ENCODE peak calls at places on chromosomes 13 and 19, in nine cellular contexts. One of them, this sample, is unnamed.

GRCh38 chr13:114116734-114117133 is 15.7 kb downstream of the RASA3 start:
- DNase-seq in BJ: no peak
- DNase-seq in fibroblast of mammary gland: no peak
- DNase-seq in nephron progenitor cell: no peak
- DNase-seq in OCI-LY7: no peak
- DNase-seq in AG10803: no peak
- DNase-seq in lower lobe of right lung: no peak
- DNase-seq in neural progenitor cell: no peak
- DNase-seq in RWPE2: no peak
- DNase-seq in this sample: no peak

GRCh38 chr13:35293579-35293978 is 182.9 kb downstream of the MAB21L1 start:
- DNase-seq in BJ: no peak
- DNase-seq in fibroblast of mammary gland: no peak
- DNase-seq in nephron progenitor cell: no peak
- DNase-seq in OCI-LY7: no peak
- DNase-seq in AG10803: no peak
- DNase-seq in lower lobe of right lung: no peak
- DNase-seq in neural progenitor cell: no peak
- DNase-seq in RWPE2: no peak
- DNase-seq in this sample: no peak

GRCh38 chr13:113969973-113970611 is 3.8 kb downstream of the C13orf46 start:
- DNase-seq in BJ: no peak
- DNase-seq in fibroblast of mammary gland: no peak
- DNase-seq in nephron progenitor cell: no peak
- DNase-seq in OCI-LY7: no peak
- DNase-seq in AG10803: no peak
- DNase-seq in lower lobe of right lung: peak
- DNase-seq in neural progenitor cell: no peak
- DNase-seq in RWPE2: peak
- DNase-seq in this sample: peak

GRCh38 chr19:33089061-33089460 is 8.1 kb downstream of the GPATCH1 start:
- DNase-seq in BJ: no peak
- DNase-seq in fibroblast of mammary gland: no peak
- DNase-seq in nephron progenitor cell: no peak
- DNase-seq in OCI-LY7: no peak
- DNase-seq in AG10803: no peak
- DNase-seq in lower lobe of right lung: no peak
- DNase-seq in neural progenitor cell: no peak
- DNase-seq in RWPE2: no peak
- DNase-seq in this sample: no peak

GRCh38 chr19:800360-801029 is 3.2 kb downstream of the PTBP1 start:
- DNase-seq in BJ: no peak
- DNase-seq in fibroblast of mammary gland: peak
- DNase-seq in nephron progenitor cell: no peak
- DNase-seq in OCI-LY7: no peak
- DNase-seq in AG10803: no peak
- DNase-seq in lower lobe of right lung: no peak
- DNase-seq in neural progenitor cell: no peak
- DNase-seq in RWPE2: no peak
- DNase-seq in this sample: peak

GRCh38 chr13:106520205-106521004 is 15.1 kb downstream of the EFNB2 start:
- DNase-seq in BJ: no peak
- DNase-seq in fibroblast of mammary gland: peak
- DNase-seq in nephron progenitor cell: no peak
- DNase-seq in OCI-LY7: no peak
- DNase-seq in AG10803: peak
- DNase-seq in lower lobe of right lung: no peak
- DNase-seq in neural progenitor cell: peak
- DNase-seq in RWPE2: no peak
- DNase-seq in this sample: no peak

GRCh38 chr13:105796081-105796480 is 739.4 kb downstream of the EFNB2 start:
- DNase-seq in BJ: no peak
- DNase-seq in fibroblast of mammary gland: no peak
- DNase-seq in nephron progenitor cell: no peak
- DNase-seq in OCI-LY7: no peak
- DNase-seq in AG10803: no peak
- DNase-seq in lower lobe of right lung: no peak
- DNase-seq in neural progenitor cell: no peak
- DNase-seq in RWPE2: no peak
- DNase-seq in this sample: no peak

GRCh38 chr19:51342631-51343569 is 961 bp upstream of the VSIG10L start:
- DNase-seq in BJ: no peak
- DNase-seq in fibroblast of mammary gland: no peak
- DNase-seq in nephron progenitor cell: no peak
- DNase-seq in OCI-LY7: no peak
- DNase-seq in AG10803: no peak
- DNase-seq in lower lobe of right lung: no peak
- DNase-seq in neural progenitor cell: no peak
- DNase-seq in RWPE2: no peak
- DNase-seq in this sample: no peak

GRCh38 chr19:15091918-15092753 is 10.1 kb downstream of the OR1I1 start:
- DNase-seq in BJ: no peak
- DNase-seq in fibroblast of mammary gland: peak
- DNase-seq in nephron progenitor cell: peak
- DNase-seq in OCI-LY7: peak
- DNase-seq in AG10803: peak
- DNase-seq in lower lobe of right lung: no peak
- DNase-seq in neural progenitor cell: peak
- DNase-seq in RWPE2: no peak
- DNase-seq in this sample: peak

GRCh38 chr19:2259331-2259730 is 3.1 kb upstream of the JSRP1 start:
- DNase-seq in BJ: no peak
- DNase-seq in fibroblast of mammary gland: peak
- DNase-seq in nephron progenitor cell: no peak
- DNase-seq in OCI-LY7: no peak
- DNase-seq in AG10803: no peak
- DNase-seq in lower lobe of right lung: no peak
- DNase-seq in neural progenitor cell: no peak
- DNase-seq in RWPE2: no peak
- DNase-seq in this sample: no peak

GRCh38 chr13:27203854-27204253 is 32.2 kb upstream of the USP12 start:
- DNase-seq in BJ: no peak
- DNase-seq in fibroblast of mammary gland: peak
- DNase-seq in nephron progenitor cell: no peak
- DNase-seq in OCI-LY7: no peak
- DNase-seq in AG10803: peak
- DNase-seq in lower lobe of right lung: no peak
- DNase-seq in neural progenitor cell: no peak
- DNase-seq in RWPE2: no peak
- DNase-seq in this sample: no peak

GRCh38 chr13:24161010-24161775 is 673 bp downstream of the SPATA13 start:
- DNase-seq in BJ: no peak
- DNase-seq in fibroblast of mammary gland: no peak
- DNase-seq in nephron progenitor cell: peak
- DNase-seq in OCI-LY7: peak
- DNase-seq in AG10803: no peak
- DNase-seq in lower lobe of right lung: peak
- DNase-seq in neural progenitor cell: peak
- DNase-seq in RWPE2: no peak
- DNase-seq in this sample: peak

GRCh38 chr19:38739440-38740251 is 4.6 kb downstream of the CAPN12 start:
- DNase-seq in BJ: no peak
- DNase-seq in fibroblast of mammary gland: no peak
- DNase-seq in nephron progenitor cell: no peak
- DNase-seq in OCI-LY7: no peak
- DNase-seq in AG10803: no peak
- DNase-seq in lower lobe of right lung: peak
- DNase-seq in neural progenitor cell: no peak
- DNase-seq in RWPE2: peak
- DNase-seq in this sample: no peak

GRCh38 chr19:28873301-28873700 is 339.6 kb downstream of the UQCRFS1 start:
- DNase-seq in BJ: no peak
- DNase-seq in fibroblast of mammary gland: no peak
- DNase-seq in nephron progenitor cell: no peak
- DNase-seq in OCI-LY7: no peak
- DNase-seq in AG10803: no peak
- DNase-seq in lower lobe of right lung: no peak
- DNase-seq in neural progenitor cell: no peak
- DNase-seq in RWPE2: no peak
- DNase-seq in this sample: no peak

GRCh38 chr13:66348745-66349720 is 881.1 kb downstream of the PCDH9 start:
- DNase-seq in BJ: no peak
- DNase-seq in fibroblast of mammary gland: no peak
- DNase-seq in nephron progenitor cell: no peak
- DNase-seq in OCI-LY7: no peak
- DNase-seq in AG10803: no peak
- DNase-seq in lower lobe of right lung: no peak
- DNase-seq in neural progenitor cell: no peak
- DNase-seq in RWPE2: no peak
- DNase-seq in this sample: peak

GRCh38 chr19:58476498-58477015 is 405 bp downstream of the ZNF446 start:
- DNase-seq in BJ: no peak
- DNase-seq in fibroblast of mammary gland: peak
- DNase-seq in nephron progenitor cell: no peak
- DNase-seq in OCI-LY7: no peak
- DNase-seq in AG10803: peak
- DNase-seq in lower lobe of right lung: no peak
- DNase-seq in neural progenitor cell: no peak
- DNase-seq in RWPE2: no peak
- DNase-seq in this sample: no peak

GRCh38 chr13:75432811-75433244 is 49.1 kb downstream of the TBC1D4 start:
- DNase-seq in BJ: no peak
- DNase-seq in fibroblast of mammary gland: no peak
- DNase-seq in nephron progenitor cell: no peak
- DNase-seq in OCI-LY7: no peak
- DNase-seq in AG10803: no peak
- DNase-seq in lower lobe of right lung: no peak
- DNase-seq in neural progenitor cell: no peak
- DNase-seq in RWPE2: no peak
- DNase-seq in this sample: no peak

GRCh38 chr13:22275393-22275792 is 604.5 kb downstream of the FGF9 start:
- DNase-seq in BJ: no peak
- DNase-seq in fibroblast of mammary gland: no peak
- DNase-seq in nephron progenitor cell: no peak
- DNase-seq in OCI-LY7: no peak
- DNase-seq in AG10803: no peak
- DNase-seq in lower lobe of right lung: no peak
- DNase-seq in neural progenitor cell: no peak
- DNase-seq in RWPE2: no peak
- DNase-seq in this sample: no peak

GRCh38 chr13:22278336-22278929 is 607.6 kb downstream of the FGF9 start:
- DNase-seq in BJ: no peak
- DNase-seq in fibroblast of mammary gland: peak
- DNase-seq in nephron progenitor cell: peak
- DNase-seq in OCI-LY7: peak
- DNase-seq in AG10803: peak
- DNase-seq in lower lobe of right lung: no peak
- DNase-seq in neural progenitor cell: peak
- DNase-seq in RWPE2: no peak
- DNase-seq in this sample: peak
- TF ChIP-seq CTCF in BJ: peak
- TF ChIP-seq CTCF in fibroblast of mammary gland: peak
- TF ChIP-seq CTCF in nephron progenitor cell: peak
- TF ChIP-seq CTCF in OCI-LY7: peak
- TF ChIP-seq CTCF in AG10803: peak
- TF ChIP-seq CTCF in lower lobe of right lung: peak
- TF ChIP-seq CTCF in neural progenitor cell: peak
- TF ChIP-seq CTCF in RWPE2: peak
- TF ChIP-seq CTCF in this sample: peak

GRCh38 chr13:42215578-42216421 is 56.2 kb upstream of the AKAP11 start:
- DNase-seq in BJ: no peak
- DNase-seq in fibroblast of mammary gland: peak
- DNase-seq in nephron progenitor cell: peak
- DNase-seq in OCI-LY7: peak
- DNase-seq in AG10803: peak
- DNase-seq in lower lobe of right lung: no peak
- DNase-seq in neural progenitor cell: peak
- DNase-seq in RWPE2: no peak
- DNase-seq in this sample: no peak

GRCh38 chr13:42218576-42218975 is 53.4 kb upstream of the AKAP11 start:
- DNase-seq in BJ: no peak
- DNase-seq in fibroblast of mammary gland: no peak
- DNase-seq in nephron progenitor cell: no peak
- DNase-seq in OCI-LY7: no peak
- DNase-seq in AG10803: peak
- DNase-seq in lower lobe of right lung: no peak
- DNase-seq in neural progenitor cell: no peak
- DNase-seq in RWPE2: no peak
- DNase-seq in this sample: no peak

GRCh38 chr13:42219051-42219450 is 52.9 kb upstream of the AKAP11 start:
- DNase-seq in BJ: no peak
- DNase-seq in fibroblast of mammary gland: no peak
- DNase-seq in nephron progenitor cell: no peak
- DNase-seq in OCI-LY7: no peak
- DNase-seq in AG10803: no peak
- DNase-seq in lower lobe of right lung: no peak
- DNase-seq in neural progenitor cell: no peak
- DNase-seq in RWPE2: no peak
- DNase-seq in this sample: no peak

GRCh38 chr13:42214445-42214844 is 57.5 kb upstream of the AKAP11 start:
- DNase-seq in BJ: no peak
- DNase-seq in fibroblast of mammary gland: no peak
- DNase-seq in nephron progenitor cell: no peak
- DNase-seq in OCI-LY7: no peak
- DNase-seq in AG10803: no peak
- DNase-seq in lower lobe of right lung: no peak
- DNase-seq in neural progenitor cell: no peak
- DNase-seq in RWPE2: no peak
- DNase-seq in this sample: no peak

GRCh38 chr13:42216422-42216735 is 55.6 kb upstream of the AKAP11 start:
- DNase-seq in BJ: no peak
- DNase-seq in fibroblast of mammary gland: no peak
- DNase-seq in nephron progenitor cell: no peak
- DNase-seq in OCI-LY7: no peak
- DNase-seq in AG10803: no peak
- DNase-seq in lower lobe of right lung: no peak
- DNase-seq in neural progenitor cell: no peak
- DNase-seq in RWPE2: no peak
- DNase-seq in this sample: no peak
- TF ChIP-seq CTCF in BJ: no peak
- TF ChIP-seq CTCF in fibroblast of mammary gland: no peak
- TF ChIP-seq CTCF in nephron progenitor cell: no peak
- TF ChIP-seq CTCF in OCI-LY7: peak
- TF ChIP-seq CTCF in AG10803: no peak
- TF ChIP-seq CTCF in lower lobe of right lung: no peak
- TF ChIP-seq CTCF in neural progenitor cell: no peak
- TF ChIP-seq CTCF in RWPE2: peak
- TF ChIP-seq CTCF in this sample: no peak

DNA sequence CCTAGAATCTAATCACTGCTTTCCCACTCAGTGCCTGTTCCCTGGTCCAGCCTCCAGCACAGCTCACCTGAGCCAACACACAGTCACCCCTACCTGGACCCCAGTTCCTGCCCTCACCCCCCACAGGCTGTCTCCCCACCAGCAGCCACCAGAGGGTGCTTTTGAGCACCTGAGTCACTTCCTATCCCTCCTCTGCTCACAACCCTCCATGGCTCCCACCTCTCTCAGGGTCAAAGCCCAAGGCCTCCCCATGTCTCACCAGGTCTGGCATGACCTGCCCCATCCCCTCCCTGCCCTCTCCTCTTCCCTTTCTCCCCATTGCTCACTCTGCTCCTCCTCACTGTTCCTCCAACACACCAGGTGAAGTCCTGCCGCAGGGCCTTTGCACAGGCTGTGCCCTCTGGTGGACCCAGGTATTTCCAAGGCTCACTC is 7.1 kb upstream of the DPP9 start:
- DNase-seq in BJ: no peak
- DNase-seq in fibroblast of mammary gland: no peak
- DNase-seq in nephron progenitor cell: peak
- DNase-seq in OCI-LY7: peak
- DNase-seq in AG10803: no peak
- DNase-seq in lower lobe of right lung: no peak
- DNase-seq in neural progenitor cell: no peak
- DNase-seq in RWPE2: no peak
- DNase-seq in this sample: peak
- TF ChIP-seq CTCF in BJ: peak
- TF ChIP-seq CTCF in fibroblast of mammary gland: peak
- TF ChIP-seq CTCF in nephron progenitor cell: no peak
- TF ChIP-seq CTCF in OCI-LY7: peak
- TF ChIP-seq CTCF in AG10803: peak
- TF ChIP-seq CTCF in lower lobe of right lung: peak
- TF ChIP-seq CTCF in neural progenitor cell: peak
- TF ChIP-seq CTCF in RWPE2: peak
- TF ChIP-seq CTCF in this sample: peak

GRCh38 chr13:49679244-49679643 is 12.0 kb downstream of the EBPL start:
- DNase-seq in BJ: no peak
- DNase-seq in fibroblast of mammary gland: no peak
- DNase-seq in nephron progenitor cell: no peak
- DNase-seq in OCI-LY7: peak
- DNase-seq in AG10803: no peak
- DNase-seq in lower lobe of right lung: no peak
- DNase-seq in neural progenitor cell: no peak
- DNase-seq in RWPE2: no peak
- DNase-seq in this sample: no peak
- TF ChIP-seq CTCF in BJ: peak
- TF ChIP-seq CTCF in fibroblast of mammary gland: peak
- TF ChIP-seq CTCF in nephron progenitor cell: no peak
- TF ChIP-seq CTCF in OCI-LY7: peak
- TF ChIP-seq CTCF in AG10803: peak
- TF ChIP-seq CTCF in lower lobe of right lung: no peak
- TF ChIP-seq CTCF in neural progenitor cell: no peak
- TF ChIP-seq CTCF in RWPE2: no peak
- TF ChIP-seq CTCF in this sample: no peak